ENCODE peak calls at places on chromosomes 2 and 18, in six cellular contexts. One of them, this sample, is unnamed.

GRCh38 chr2:236607471-236608307 is 38.1 kb downstream of the ACKR3 start:
- DNase-seq in chondrocyte: no peak
- DNase-seq in activated CD8-positive, alpha-beta memory T cell treated with anti-CD3 and anti-CD28 coated beads for 48 hours: no peak
- DNase-seq in progenitor cell of endocrine pancreas: no peak
- DNase-seq in WTC11: no peak
- DNase-seq in neural crest cell: no peak
- DNase-seq in this sample: no peak

GRCh38 chr18:61679836-61680235 is 213.0 kb downstream of the RNF152 start:
- DNase-seq in neural crest cell: no peak
- DNase-seq in WTC11: no peak
- DNase-seq in chondrocyte: no peak
- DNase-seq in progenitor cell of endocrine pancreas: no peak
- DNase-seq in activated CD8-positive, alpha-beta memory T cell treated with anti-CD3 and anti-CD28 coated beads for 48 hours: no peak
- DNase-seq in this sample: no peak

GRCh38 chr2:132814651-132815050 is 144.6 kb upstream of the LYPD1 start:
- DNase-seq in progenitor cell of endocrine pancreas: no peak
- DNase-seq in activated CD8-positive, alpha-beta memory T cell treated with anti-CD3 and anti-CD28 coated beads for 48 hours: no peak
- DNase-seq in chondrocyte: no peak
- DNase-seq in WTC11: no peak
- DNase-seq in neural crest cell: no peak
- DNase-seq in this sample: no peak

GRCh38 chr2:36361396-36361795 is 5.8 kb downstream of the CRIM1 start:
- DNase-seq in WTC11: no peak
- DNase-seq in progenitor cell of endocrine pancreas: no peak
- DNase-seq in activated CD8-positive, alpha-beta memory T cell treated with anti-CD3 and anti-CD28 coated beads for 48 hours: no peak
- DNase-seq in neural crest cell: no peak
- DNase-seq in chondrocyte: no peak
- DNase-seq in this sample: no peak

GRCh38 chr2:218228366-218229092 is 11.5 kb downstream of the ARPC2 start:
- DNase-seq in activated CD8-positive, alpha-beta memory T cell treated with anti-CD3 and anti-CD28 coated beads for 48 hours: no peak
- DNase-seq in WTC11: no peak
- DNase-seq in chondrocyte: no peak
- DNase-seq in progenitor cell of endocrine pancreas: no peak
- DNase-seq in neural crest cell: no peak
- DNase-seq in this sample: no peak

GRCh38 chr2:218405365-218406208 is 5.9 kb downstream of the CTDSP1 start:
- DNase-seq in activated CD8-positive, alpha-beta memory T cell treated with anti-CD3 and anti-CD28 coated beads for 48 hours: no peak
- DNase-seq in neural crest cell: no peak
- DNase-seq in chondrocyte: no peak
- DNase-seq in progenitor cell of endocrine pancreas: no peak
- DNase-seq in WTC11: peak; percentile 40
- DNase-seq in this sample: no peak

GRCh38 chr2:240818293-240818542 is 1.8 kb downstream of the KIF1A start:
- DNase-seq in activated CD8-positive, alpha-beta memory T cell treated with anti-CD3 and anti-CD28 coated beads for 48 hours: no peak
- DNase-seq in chondrocyte: no peak
- DNase-seq in WTC11: no peak
- DNase-seq in neural crest cell: no peak
- DNase-seq in progenitor cell of endocrine pancreas: no peak
- DNase-seq in this sample: no peak

GRCh38 chr2:28681216-28681981 is 70.2 kb upstream of the PPP1CB start:
- DNase-seq in activated CD8-positive, alpha-beta memory T cell treated with anti-CD3 and anti-CD28 coated beads for 48 hours: peak; percentile 41
- DNase-seq in chondrocyte: no peak
- DNase-seq in WTC11: no peak
- DNase-seq in neural crest cell: no peak
- DNase-seq in progenitor cell of endocrine pancreas: no peak
- DNase-seq in this sample: no peak

GRCh38 chr2:80256396-80257167 is 48.0 kb downstream of the LRRTM1 start:
- DNase-seq in WTC11: peak; percentile 13
- DNase-seq in neural crest cell: no peak
- DNase-seq in progenitor cell of endocrine pancreas: no peak
- DNase-seq in activated CD8-positive, alpha-beta memory T cell treated with anti-CD3 and anti-CD28 coated beads for 48 hours: no peak
- DNase-seq in chondrocyte: no peak
- DNase-seq in this sample: no peak

GRCh38 chr18:49691177-49691608 is 122.1 kb downstream of the ACAA2 start:
- DNase-seq in progenitor cell of endocrine pancreas: no peak
- DNase-seq in chondrocyte: no peak
- DNase-seq in neural crest cell: no peak
- DNase-seq in WTC11: no peak
- DNase-seq in activated CD8-positive, alpha-beta memory T cell treated with anti-CD3 and anti-CD28 coated beads for 48 hours: no peak
- DNase-seq in this sample: no peak

GRCh38 chr2:182784777-182785176 is 68.7 kb downstream of the DNAJC10 start:
- DNase-seq in chondrocyte: no peak
- DNase-seq in activated CD8-positive, alpha-beta memory T cell treated with anti-CD3 and anti-CD28 coated beads for 48 hours: no peak
- DNase-seq in progenitor cell of endocrine pancreas: no peak
- DNase-seq in WTC11: no peak
- DNase-seq in neural crest cell: no peak
- DNase-seq in this sample: no peak

GRCh38 chr2:169393068-169393590 is 30.8 kb upstream of the LRP2 start:
- DNase-seq in neural crest cell: no peak
- DNase-seq in WTC11: no peak
- DNase-seq in activated CD8-positive, alpha-beta memory T cell treated with anti-CD3 and anti-CD28 coated beads for 48 hours: no peak
- DNase-seq in chondrocyte: no peak
- DNase-seq in progenitor cell of endocrine pancreas: no peak
- DNase-seq in this sample: no peak

GRCh38 chr2:234987754-234988153 is 35.9 kb downstream of the SH3BP4 start:
- DNase-seq in WTC11: no peak
- DNase-seq in progenitor cell of endocrine pancreas: no peak
- DNase-seq in activated CD8-positive, alpha-beta memory T cell treated with anti-CD3 and anti-CD28 coated beads for 48 hours: no peak
- DNase-seq in chondrocyte: no peak
- DNase-seq in neural crest cell: no peak
- DNase-seq in this sample: no peak

GRCh38 chr2:103161456-103162289 is 399.8 kb downstream of the TMEM182 start:
- DNase-seq in activated CD8-positive, alpha-beta memory T cell treated with anti-CD3 and anti-CD28 coated beads for 48 hours: no peak
- DNase-seq in chondrocyte: no peak
- DNase-seq in progenitor cell of endocrine pancreas: no peak
- DNase-seq in neural crest cell: peak; percentile 40
- DNase-seq in WTC11: no peak
- DNase-seq in this sample: peak; percentile 37

GRCh38 chr2:186443851-186444250 is 42.2 kb upstream of the ZC3H15 start:
- DNase-seq in neural crest cell: no peak
- DNase-seq in chondrocyte: no peak
- DNase-seq in progenitor cell of endocrine pancreas: no peak
- DNase-seq in WTC11: no peak
- DNase-seq in activated CD8-positive, alpha-beta memory T cell treated with anti-CD3 and anti-CD28 coated beads for 48 hours: no peak
- DNase-seq in this sample: no peak

GRCh38 chr2:188984126-188984525 is 10.0 kb downstream of the COL3A1 start:
- DNase-seq in activated CD8-positive, alpha-beta memory T cell treated with anti-CD3 and anti-CD28 coated beads for 48 hours: no peak
- DNase-seq in chondrocyte: no peak
- DNase-seq in WTC11: no peak
- DNase-seq in neural crest cell: no peak
- DNase-seq in progenitor cell of endocrine pancreas: no peak
- DNase-seq in this sample: no peak

GRCh38 chr2:207122914-207123744 is 42.6 kb downstream of the KLF7 start:
- DNase-seq in chondrocyte: no peak
- DNase-seq in progenitor cell of endocrine pancreas: no peak
- DNase-seq in WTC11: no peak
- DNase-seq in activated CD8-positive, alpha-beta memory T cell treated with anti-CD3 and anti-CD28 coated beads for 48 hours: peak; percentile 43
- DNase-seq in neural crest cell: no peak
- DNase-seq in this sample: no peak

GRCh38 chr2:45264227-45265225 is 255.3 kb upstream of the SIX2 start:
- DNase-seq in chondrocyte: no peak
- DNase-seq in neural crest cell: no peak
- DNase-seq in activated CD8-positive, alpha-beta memory T cell treated with anti-CD3 and anti-CD28 coated beads for 48 hours: no peak
- DNase-seq in WTC11: no peak
- DNase-seq in progenitor cell of endocrine pancreas: no peak
- DNase-seq in this sample: no peak

GRCh38 chr18:25675123-25675850 is 323.3 kb upstream of the ZNF521 start:
- DNase-seq in neural crest cell: no peak
- DNase-seq in progenitor cell of endocrine pancreas: no peak
- DNase-seq in activated CD8-positive, alpha-beta memory T cell treated with anti-CD3 and anti-CD28 coated beads for 48 hours: no peak
- DNase-seq in chondrocyte: no peak
- DNase-seq in WTC11: peak; percentile 23
- DNase-seq in this sample: peak; percentile 48

GRCh38 chr2:197383825-197384224 is 51.0 kb downstream of the SF3B1 start:
- DNase-seq in WTC11: no peak
- DNase-seq in neural crest cell: no peak
- DNase-seq in progenitor cell of endocrine pancreas: no peak
- DNase-seq in chondrocyte: no peak
- DNase-seq in activated CD8-positive, alpha-beta memory T cell treated with anti-CD3 and anti-CD28 coated beads for 48 hours: no peak
- DNase-seq in this sample: no peak

GRCh38 chr18:23578891-23579653 is 7.2 kb downstream of the NPC1 start:
- DNase-seq in neural crest cell: no peak
- DNase-seq in WTC11: no peak
- DNase-seq in chondrocyte: no peak
- DNase-seq in activated CD8-positive, alpha-beta memory T cell treated with anti-CD3 and anti-CD28 coated beads for 48 hours: no peak
- DNase-seq in progenitor cell of endocrine pancreas: no peak
- DNase-seq in this sample: no peak

GRCh38 chr2:84486436-84487115 is 27.5 kb upstream of the SUCLG1 start:
- DNase-seq in progenitor cell of endocrine pancreas: no peak
- DNase-seq in activated CD8-positive, alpha-beta memory T cell treated with anti-CD3 and anti-CD28 coated beads for 48 hours: no peak
- DNase-seq in chondrocyte: no peak
- DNase-seq in neural crest cell: no peak
- DNase-seq in WTC11: no peak
- DNase-seq in this sample: no peak

GRCh38 chr18:24514439-24514838 is 54.0 kb downstream of the HRH4 start:
- DNase-seq in activated CD8-positive, alpha-beta memory T cell treated with anti-CD3 and anti-CD28 coated beads for 48 hours: no peak
- DNase-seq in chondrocyte: no peak
- DNase-seq in WTC11: no peak
- DNase-seq in progenitor cell of endocrine pancreas: no peak
- DNase-seq in neural crest cell: no peak
- DNase-seq in this sample: peak; percentile 27

GRCh38 chr2:70548233-70548632 is 5.4 kb downstream of the TGFA start:
- DNase-seq in activated CD8-positive, alpha-beta memory T cell treated with anti-CD3 and anti-CD28 coated beads for 48 hours: no peak
- DNase-seq in neural crest cell: no peak
- DNase-seq in chondrocyte: no peak
- DNase-seq in WTC11: no peak
- DNase-seq in progenitor cell of endocrine pancreas: no peak
- DNase-seq in this sample: no peak

GRCh38 chr2:146312899-146313298 is 1531.9 kb upstream of the ACVR2A start:
- DNase-seq in WTC11: no peak
- DNase-seq in neural crest cell: no peak
- DNase-seq in progenitor cell of endocrine pancreas: no peak
- DNase-seq in activated CD8-positive, alpha-beta memory T cell treated with anti-CD3 and anti-CD28 coated beads for 48 hours: no peak
- DNase-seq in chondrocyte: no peak
- DNase-seq in this sample: no peak

GRCh38 chr2:19783935-19784334 is 117.8 kb downstream of the TTC32 start:
- DNase-seq in progenitor cell of endocrine pancreas: no peak
- DNase-seq in WTC11: no peak
- DNase-seq in chondrocyte: no peak
- DNase-seq in activated CD8-positive, alpha-beta memory T cell treated with anti-CD3 and anti-CD28 coated beads for 48 hours: no peak
- DNase-seq in neural crest cell: no peak
- DNase-seq in this sample: no peak

GRCh38 chr2:35741556-35741955 is 614.0 kb upstream of the CRIM1 start:
- DNase-seq in neural crest cell: no peak
- DNase-seq in activated CD8-positive, alpha-beta memory T cell treated with anti-CD3 and anti-CD28 coated beads for 48 hours: no peak
- DNase-seq in progenitor cell of endocrine pancreas: no peak
- DNase-seq in WTC11: no peak
- DNase-seq in chondrocyte: no peak
- DNase-seq in this sample: no peak

GRCh38 chr2:219126555-219126954 is 34.1 kb downstream of the NHEJ1 start:
- DNase-seq in chondrocyte: no peak
- DNase-seq in progenitor cell of endocrine pancreas: no peak
- DNase-seq in WTC11: no peak
- DNase-seq in neural crest cell: no peak
- DNase-seq in activated CD8-positive, alpha-beta memory T cell treated with anti-CD3 and anti-CD28 coated beads for 48 hours: no peak
- DNase-seq in this sample: no peak

GRCh38 chr2:231601356-231602229 is 8.9 kb downstream of the TEX44 start:
- DNase-seq in progenitor cell of endocrine pancreas: peak; percentile 65
- DNase-seq in activated CD8-positive, alpha-beta memory T cell treated with anti-CD3 and anti-CD28 coated beads for 48 hours: peak; percentile 69
- DNase-seq in neural crest cell: peak; percentile 82
- DNase-seq in WTC11: peak; percentile 94
- DNase-seq in chondrocyte: no peak
- DNase-seq in this sample: no peak

GRCh38 chr2:99974966-99975365 is 167.4 kb downstream of the AFF3 start:
- DNase-seq in neural crest cell: no peak
- DNase-seq in activated CD8-positive, alpha-beta memory T cell treated with anti-CD3 and anti-CD28 coated beads for 48 hours: no peak
- DNase-seq in WTC11: no peak
- DNase-seq in progenitor cell of endocrine pancreas: no peak
- DNase-seq in chondrocyte: no peak
- DNase-seq in this sample: no peak

GRCh38 chr2:166234112-166234846 is 106.5 kb upstream of the SCN1A start:
- DNase-seq in activated CD8-positive, alpha-beta memory T cell treated with anti-CD3 and anti-CD28 coated beads for 48 hours: no peak
- DNase-seq in WTC11: no peak
- DNase-seq in neural crest cell: no peak
- DNase-seq in progenitor cell of endocrine pancreas: no peak
- DNase-seq in chondrocyte: no peak
- DNase-seq in this sample: no peak

GRCh38 chr18:76405761-76406356 is 89.2 kb downstream of the ZNF516 start:
- DNase-seq in activated CD8-positive, alpha-beta memory T cell treated with anti-CD3 and anti-CD28 coated beads for 48 hours: no peak
- DNase-seq in neural crest cell: peak; percentile 57
- DNase-seq in chondrocyte: no peak
- DNase-seq in progenitor cell of endocrine pancreas: no peak
- DNase-seq in WTC11: peak; percentile 60
- DNase-seq in this sample: peak; percentile 50